ENCODE peak calls at places on chromosome 2, in seven cellular contexts. One of them, this sample, is unnamed. For H3K4me1, the result is how much of the 10 kb centered on the place peaks cover.

GRCh38 chr2:1728821-1729220 is 15.5 kb downstream of the PXDN start:
- ATAC-seq in GM23338: peak
- ATAC-seq in upper lobe of left lung: peak
- ATAC-seq in HCT116: no peak
- ATAC-seq in GM12878: no peak
- ATAC-seq in Panc1: peak
- ATAC-seq in K562: no peak
- ATAC-seq in this sample: peak

GRCh38 chr2:32248299-32248698 is 16.4 kb downstream of the NLRC4 start:
- ATAC-seq in upper lobe of left lung: no peak
- ATAC-seq in HCT116: no peak
- ATAC-seq in GM23338: no peak
- ATAC-seq in GM12878: no peak
- ATAC-seq in K562: no peak
- ATAC-seq in Panc1: no peak
- ATAC-seq in this sample: no peak

GRCh38 chr2:134836986-134837385 is 1.4 kb upstream of the ACMSD start:
- ATAC-seq in HCT116: no peak
- ATAC-seq in Panc1: no peak
- ATAC-seq in GM12878: no peak
- ATAC-seq in GM23338: no peak
- ATAC-seq in K562: no peak
- ATAC-seq in upper lobe of left lung: peak
- ATAC-seq in this sample: no peak

GRCh38 chr2:55311444-55311870 is 42.4 kb upstream of the MTIF2 start:
- ATAC-seq in upper lobe of left lung: no peak
- ATAC-seq in GM23338: no peak
- ATAC-seq in GM12878: peak
- ATAC-seq in K562: peak
- ATAC-seq in HCT116: peak
- ATAC-seq in Panc1: peak
- ATAC-seq in this sample: no peak

GRCh38 chr2:200380833-200381542 is 74.5 kb downstream of the SPATS2L start:
- ATAC-seq in upper lobe of left lung: peak
- ATAC-seq in K562: peak
- ATAC-seq in GM23338: no peak
- ATAC-seq in HCT116: no peak
- ATAC-seq in Panc1: no peak
- ATAC-seq in GM12878: peak
- ATAC-seq in this sample: no peak

GRCh38 chr2:229896857-229897256 is 25.0 kb downstream of the TRIP12 start:
- ATAC-seq in K562: no peak
- ATAC-seq in GM12878: no peak
- ATAC-seq in Panc1: no peak
- ATAC-seq in GM23338: no peak
- ATAC-seq in HCT116: no peak
- ATAC-seq in upper lobe of left lung: no peak
- ATAC-seq in this sample: no peak

GRCh38 chr2:170362313-170362795 is 184.4 kb downstream of the MYO3B start:
- ATAC-seq in Panc1: no peak
- ATAC-seq in HCT116: no peak
- ATAC-seq in upper lobe of left lung: no peak
- ATAC-seq in GM12878: no peak
- ATAC-seq in K562: no peak
- ATAC-seq in GM23338: no peak
- ATAC-seq in this sample: no peak

GRCh38 chr2:121231385-121232000 is 53.5 kb downstream of the TFCP2L1 start:
- ATAC-seq in Panc1: no peak
- ATAC-seq in HCT116: no peak
- ATAC-seq in K562: no peak
- ATAC-seq in GM23338: no peak
- ATAC-seq in GM12878: no peak
- ATAC-seq in upper lobe of left lung: no peak
- ATAC-seq in this sample: no peak

GRCh38 chr2:112708968-112709367 is 11.9 kb upstream of the NT5DC4 start:
- ATAC-seq in upper lobe of left lung: no peak
- ATAC-seq in Panc1: no peak
- ATAC-seq in K562: no peak
- ATAC-seq in GM23338: no peak
- ATAC-seq in HCT116: no peak
- ATAC-seq in GM12878: peak
- ATAC-seq in this sample: no peak

GRCh38 chr2:112705576-112705975 is 15.2 kb upstream of the NT5DC4 start:
- ATAC-seq in GM23338: no peak
- ATAC-seq in upper lobe of left lung: no peak
- ATAC-seq in Panc1: no peak
- ATAC-seq in HCT116: no peak
- ATAC-seq in K562: peak
- ATAC-seq in GM12878: peak
- ATAC-seq in this sample: no peak

GRCh38 chr2:112703684-112704083 is 17.1 kb upstream of the NT5DC4 start:
- ATAC-seq in upper lobe of left lung: no peak
- ATAC-seq in GM12878: no peak
- ATAC-seq in K562: no peak
- ATAC-seq in Panc1: no peak
- ATAC-seq in GM23338: no peak
- ATAC-seq in HCT116: no peak
- ATAC-seq in this sample: no peak

GRCh38 chr2:112709703-112710102 is 11.1 kb upstream of the NT5DC4 start:
- ATAC-seq in upper lobe of left lung: no peak
- ATAC-seq in GM23338: no peak
- ATAC-seq in HCT116: no peak
- ATAC-seq in Panc1: no peak
- ATAC-seq in GM12878: no peak
- ATAC-seq in K562: no peak
- ATAC-seq in this sample: no peak

GRCh38 chr2:112706170-112706664 is 14.6 kb upstream of the NT5DC4 start:
- ATAC-seq in GM23338: no peak
- ATAC-seq in K562: peak
- ATAC-seq in GM12878: peak
- ATAC-seq in HCT116: no peak
- ATAC-seq in upper lobe of left lung: no peak
- ATAC-seq in Panc1: peak
- ATAC-seq in this sample: no peak
- TF ChIP-seq POLR2AphosphoS5 in GM23338: no peak
- TF ChIP-seq POLR2AphosphoS5 in K562: peak
- TF ChIP-seq POLR2AphosphoS5 in GM12878: no peak
- TF ChIP-seq POLR2AphosphoS5 in HCT116: no peak
- TF ChIP-seq POLR2AphosphoS5 in upper lobe of left lung: no peak
- TF ChIP-seq POLR2AphosphoS5 in Panc1: no peak
- TF ChIP-seq POLR2AphosphoS5 in this sample: no peak

DNA sequence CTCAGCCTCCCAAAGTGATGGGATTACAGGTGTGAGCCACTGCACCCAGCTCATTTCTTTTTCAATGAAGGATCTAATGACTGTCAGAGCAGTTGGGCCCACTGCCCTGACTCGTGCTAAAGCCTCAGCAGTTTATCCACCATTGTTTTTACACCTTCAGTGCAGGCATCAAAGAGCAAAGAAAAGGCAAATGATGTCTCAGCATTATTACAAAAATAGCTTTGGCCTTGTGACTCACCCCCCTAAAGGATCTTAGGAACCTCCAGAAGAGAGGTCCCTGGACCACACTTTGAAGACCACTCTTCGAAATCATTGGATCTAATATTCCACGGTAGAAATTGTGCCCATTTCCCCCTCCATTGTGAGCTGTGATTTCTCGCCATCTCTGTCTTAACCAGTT is 21.3 kb downstream of the MLPH start:
- ATAC-seq in GM23338: no peak
- ATAC-seq in upper lobe of left lung: no peak
- ATAC-seq in GM12878: no peak
- ATAC-seq in K562: no peak
- ATAC-seq in Panc1: no peak
- ATAC-seq in HCT116: no peak
- ATAC-seq in this sample: no peak
- H3K4me1 ChIP-seq in GM23338: under half
- H3K4me1 ChIP-seq in upper lobe of left lung: half or more
- H3K4me1 ChIP-seq in GM12878: under half
- H3K4me1 ChIP-seq in K562: under half
- H3K4me1 ChIP-seq in Panc1: under half
- H3K4me1 ChIP-seq in HCT116: under half
- H3K4me1 ChIP-seq in this sample: under half

GRCh38 chr2:109055435-109055834 is 66.4 kb upstream of the EDAR start:
- ATAC-seq in HCT116: no peak
- ATAC-seq in K562: no peak
- ATAC-seq in GM12878: no peak
- ATAC-seq in upper lobe of left lung: no peak
- ATAC-seq in Panc1: no peak
- ATAC-seq in GM23338: no peak
- ATAC-seq in this sample: no peak

GRCh38 chr2:109054865-109055264 is 65.8 kb upstream of the EDAR start:
- ATAC-seq in upper lobe of left lung: no peak
- ATAC-seq in Panc1: no peak
- ATAC-seq in GM12878: peak
- ATAC-seq in K562: no peak
- ATAC-seq in HCT116: no peak
- ATAC-seq in GM23338: no peak
- ATAC-seq in this sample: no peak

GRCh38 chr2:109053716-109054115 is 64.7 kb upstream of the EDAR start:
- ATAC-seq in Panc1: no peak
- ATAC-seq in HCT116: no peak
- ATAC-seq in upper lobe of left lung: no peak
- ATAC-seq in K562: no peak
- ATAC-seq in GM23338: no peak
- ATAC-seq in GM12878: no peak
- ATAC-seq in this sample: no peak

GRCh38 chr2:109049022-109049421 is 60.0 kb upstream of the EDAR start:
- ATAC-seq in GM23338: no peak
- ATAC-seq in Panc1: no peak
- ATAC-seq in GM12878: no peak
- ATAC-seq in K562: no peak
- ATAC-seq in HCT116: no peak
- ATAC-seq in upper lobe of left lung: no peak
- ATAC-seq in this sample: no peak

DNA sequence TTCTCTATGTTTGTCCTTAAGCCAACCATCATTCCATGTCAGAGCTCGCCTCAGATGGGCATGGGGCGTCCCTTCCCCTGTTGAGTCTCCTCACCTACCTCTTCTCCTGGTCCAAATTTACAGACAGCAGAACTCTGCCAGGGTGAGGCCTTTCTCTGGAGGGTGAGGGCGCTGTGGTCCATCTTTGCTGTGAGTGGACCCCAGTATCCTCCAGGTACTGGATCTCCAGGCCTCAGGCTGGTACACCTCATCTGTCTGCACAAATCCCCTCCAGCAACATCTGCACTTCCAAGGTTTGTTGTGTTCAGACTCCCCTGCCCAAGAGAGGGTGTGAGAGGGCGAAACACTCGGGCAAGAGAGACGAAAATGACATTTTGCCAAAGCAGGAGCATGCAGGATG is 63.9 kb upstream of the EDAR start:
- ATAC-seq in HCT116: peak
- ATAC-seq in GM12878: no peak
- ATAC-seq in upper lobe of left lung: no peak
- ATAC-seq in Panc1: no peak
- ATAC-seq in K562: no peak
- ATAC-seq in GM23338: peak
- ATAC-seq in this sample: no peak
- TF ChIP-seq CTCF in HCT116: no peak
- TF ChIP-seq CTCF in GM12878: no peak
- TF ChIP-seq CTCF in upper lobe of left lung: no peak
- TF ChIP-seq CTCF in Panc1: no peak
- TF ChIP-seq CTCF in K562: peak
- TF ChIP-seq CTCF in GM23338: peak
- TF ChIP-seq CTCF in this sample: no peak

DNA sequence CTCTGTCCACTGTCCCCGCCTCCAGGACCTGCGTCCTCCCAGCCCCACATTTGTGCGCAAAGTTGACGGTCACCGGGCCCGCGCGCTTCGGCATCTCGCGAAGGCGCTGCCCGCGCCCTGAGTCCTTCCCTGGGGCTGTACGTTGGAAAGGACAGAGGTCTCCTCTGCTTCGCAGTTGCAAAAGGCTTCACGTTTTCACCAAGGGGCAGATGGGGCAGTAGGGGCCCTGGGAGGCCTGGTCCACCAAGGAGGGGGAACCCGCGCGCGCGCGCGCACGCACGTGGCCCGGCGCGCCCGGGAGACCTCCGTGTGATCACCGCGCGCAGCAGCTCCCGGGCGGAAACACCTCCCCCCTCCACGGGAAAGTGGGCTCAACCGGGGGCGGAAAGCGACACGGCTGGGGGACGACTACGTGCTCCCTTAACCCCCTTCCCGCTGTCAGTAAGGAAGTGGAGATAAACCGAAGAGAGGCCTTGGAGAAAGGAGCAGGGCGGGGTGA is 21.9 kb downstream of the TEX44 start:
- ATAC-seq in Panc1: no peak
- ATAC-seq in GM12878: peak
- ATAC-seq in HCT116: no peak
- ATAC-seq in upper lobe of left lung: peak
- ATAC-seq in K562: no peak
- ATAC-seq in GM23338: peak
- ATAC-seq in this sample: peak
- TF ChIP-seq POLR2AphosphoS5 in Panc1: no peak
- TF ChIP-seq POLR2AphosphoS5 in GM12878: peak
- TF ChIP-seq POLR2AphosphoS5 in HCT116: no peak
- TF ChIP-seq POLR2AphosphoS5 in upper lobe of left lung: peak
- TF ChIP-seq POLR2AphosphoS5 in K562: no peak
- TF ChIP-seq POLR2AphosphoS5 in GM23338: peak
- TF ChIP-seq POLR2AphosphoS5 in this sample: peak

GRCh38 chr2:127661949-127662510 is 13.3 kb downstream of the LIMS2 start:
- ATAC-seq in GM12878: no peak
- ATAC-seq in K562: peak
- ATAC-seq in GM23338: no peak
- ATAC-seq in upper lobe of left lung: no peak
- ATAC-seq in HCT116: peak
- ATAC-seq in Panc1: no peak
- ATAC-seq in this sample: peak
- H3K4me1 ChIP-seq in GM12878: under half
- H3K4me1 ChIP-seq in K562: under half
- H3K4me1 ChIP-seq in GM23338: under half
- H3K4me1 ChIP-seq in upper lobe of left lung: half or more
- H3K4me1 ChIP-seq in HCT116: under half
- H3K4me1 ChIP-seq in Panc1: under half
- H3K4me1 ChIP-seq in this sample: half or more

GRCh38 chr2:42754776-42755140 is 9.2 kb downstream of the OXER1 start:
- ATAC-seq in upper lobe of left lung: no peak
- ATAC-seq in GM12878: no peak
- ATAC-seq in K562: no peak
- ATAC-seq in HCT116: no peak
- ATAC-seq in GM23338: no peak
- ATAC-seq in Panc1: no peak
- ATAC-seq in this sample: peak
- TF ChIP-seq CTCF in upper lobe of left lung: no peak
- TF ChIP-seq CTCF in GM12878: no peak
- TF ChIP-seq CTCF in K562: no peak
- TF ChIP-seq CTCF in HCT116: no peak
- TF ChIP-seq CTCF in GM23338: no peak
- TF ChIP-seq CTCF in Panc1: no peak
- TF ChIP-seq CTCF in this sample: no peak